ENCODE peak calls at places on chromosomes 1 and 21, in five cellular contexts. M, I, Y, K and J are unnamed samples.

GRCh38 chr1:64969305-64970066 is 3.1 kb upstream of the JAK1 start:
- DNase-seq in M (peak), I (peak), Y (no peak), K (no peak), J (no peak)

GRCh38 chr21:15053531-15053930 is 11.3 kb downstream of the NRIP1 start:
- DNase-seq in M (no peak), I (no peak), Y (no peak), K (no peak), J (no peak)

GRCh38 chr1:241109039-241109438 is 248.0 kb downstream of the RGS7 start:
- DNase-seq in M (no peak), I (no peak), Y (no peak), K (no peak), J (no peak)

GRCh38 chr1:154775559-154776338 is 94.3 kb downstream of the KCNN3 start:
- DNase-seq in M (no peak), I (no peak), Y (no peak), K (no peak), J (no peak)

GRCh38 chr1:114691061-114691460 is 4.3 kb downstream of the AMPD1 start:
- DNase-seq in M (no peak), I (no peak), Y (no peak), K (no peak), J (no peak)

GRCh38 chr1:34858901-34859441 is 578 bp downstream of the SMIM12 start:
- DNase-seq in M (no peak), I (peak), Y (no peak), K (no peak), J (no peak)

GRCh38 chr1:184532199-184532598 is 145.4 kb downstream of the C1orf21 start:
- DNase-seq in M (no peak), I (no peak), Y (no peak), K (peak), J (no peak)

GRCh38 chr1:172545349-172546004 is 12.5 kb downstream of the SUCO start:
- DNase-seq in M (no peak), I (no peak), Y (no peak), K (peak), J (no peak)

GRCh38 chr1:100622037-100622436 is 84.1 kb downstream of the GPR88 start:
- DNase-seq in M (no peak), I (no peak), Y (no peak), K (no peak), J (peak)

GRCh38 chr1:156468693-156469345 is 31.8 kb downstream of the MEF2D start:
- DNase-seq in M (no peak), I (no peak), Y (no peak), K (no peak), J (no peak)

GRCh38 chr1:3684031-3684430 is 31.7 kb downstream of the TP73 start:
- DNase-seq in M (no peak), I (peak), Y (no peak), K (no peak), J (peak)

GRCh38 chr21:44083631-44084291 is 23.4 kb upstream of the PWP2 start:
- DNase-seq in M (no peak), I (no peak), Y (no peak), K (no peak), J (no peak)

GRCh38 chr21:10616535-10616934 is 95.2 kb downstream of the TPTE start:
- DNase-seq in M (no peak), I (no peak), Y (no peak), K (no peak), J (no peak)

GRCh38 chr1:14487671-14488070 is 110.8 kb upstream of the KAZN start:
- DNase-seq in M (no peak), I (no peak), Y (no peak), K (no peak), J (no peak)

GRCh38 chr1:110240476-110241210 is 30.5 kb downstream of the KCNC4 start:
- DNase-seq in M (no peak), I (no peak), Y (no peak), K (no peak), J (no peak)

GRCh38 chr21:15383588-15383987 is 318.8 kb upstream of the NRIP1 start:
- DNase-seq in M (no peak), I (no peak), Y (no peak), K (no peak), J (no peak)

GRCh38 chr1:100928128-100928527 is 32.2 kb downstream of the SLC30A7 start:
- DNase-seq in M (no peak), I (peak), Y (no peak), K (no peak), J (peak)

GRCh38 chr1:111139234-111139955 is 498 bp downstream of the DRAM2 start:
- DNase-seq in M (peak), I (peak), Y (peak), K (peak), J (peak)

GRCh38 chr1:156746716-156747631 is 4.5 kb downstream of the HDGF start:
- DNase-seq in M (peak), I (peak), Y (no peak), K (no peak), J (peak)

GRCh38 chr1:41809716-41810115 is 109.0 kb downstream of the HIVEP3 start:
- DNase-seq in M (no peak), I (no peak), Y (no peak), K (no peak), J (no peak)

GRCh38 chr1:66351913-66352312 is 182.0 kb upstream of the SGIP1 start:
- DNase-seq in M (no peak), I (no peak), Y (no peak), K (no peak), J (peak)

GRCh38 chr1:95095833-95096217 is 21.3 kb upstream of the TLCD4 start:
- DNase-seq in M (no peak), I (no peak), Y (no peak), K (peak), J (no peak)

DNA sequence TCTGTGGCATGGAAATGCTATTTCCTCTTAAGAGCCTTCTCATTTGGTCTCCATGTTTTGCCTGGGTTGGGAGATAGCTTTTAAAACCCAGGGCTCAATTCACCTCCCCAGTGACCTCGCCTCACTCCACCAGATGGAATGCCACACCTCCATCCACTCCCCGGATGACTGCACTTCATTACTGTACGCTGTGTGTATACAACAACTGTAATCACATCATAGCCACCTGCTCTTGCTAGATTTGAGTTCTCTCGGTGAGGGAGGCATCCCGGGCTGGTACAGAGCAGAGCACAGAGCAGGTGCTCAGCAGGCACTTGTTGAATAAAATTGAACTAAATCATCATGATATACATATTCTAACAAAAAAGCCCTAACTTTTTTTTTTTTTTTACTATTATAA is 26.0 kb downstream of the SDE2 start:
- DNase-seq in M (no peak), I (peak), Y (no peak), K (no peak), J (no peak)
- H3K4me2 ChIP-seq in M (no peak), I (peak), Y (no peak), K (no peak), J (no peak)

DNA sequence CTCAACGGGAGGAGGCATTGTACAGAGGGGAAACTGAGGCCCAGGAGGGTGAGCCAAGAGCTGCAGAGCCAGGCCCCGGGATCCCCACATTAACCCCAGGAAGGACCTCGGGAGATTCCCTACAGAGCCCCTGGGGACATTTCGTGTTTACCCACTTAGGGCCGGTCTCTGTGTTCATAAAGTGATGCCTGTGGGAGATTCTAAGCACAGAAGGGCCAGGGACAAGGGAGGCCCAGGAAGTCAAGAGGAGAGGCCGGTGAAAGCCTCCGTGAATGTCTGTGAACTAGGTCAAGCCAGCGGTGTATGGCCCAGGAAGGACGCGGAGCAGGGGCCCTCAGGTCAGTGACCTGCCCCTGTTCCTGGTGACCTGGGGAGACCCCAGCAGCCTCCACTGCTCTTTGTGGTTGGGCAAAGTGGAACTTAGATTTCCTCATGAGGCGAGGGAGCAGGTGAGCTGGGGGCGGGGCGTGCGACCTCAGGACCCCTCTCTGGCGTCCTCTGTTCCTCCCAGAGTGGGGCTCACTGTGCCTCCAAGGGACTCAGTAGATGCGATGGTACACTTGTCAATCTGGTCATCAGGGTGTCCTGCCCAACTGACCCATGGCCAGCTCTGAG is 34.9 kb downstream of the PDE9A start:
- DNase-seq in M (no peak), I (no peak), Y (no peak), K (no peak), J (no peak)
- TF ChIP-seq CREB1 in M (no peak), I (no peak), Y (no peak), K (no peak), J (no peak)

GRCh38 chr1:91826649-91827048 is 59.3 kb downstream of the TGFBR3 start:
- DNase-seq in M (no peak), I (no peak), Y (no peak), K (no peak), J (no peak)

GRCh38 chr1:91827094-91828006 is 58.6 kb downstream of the TGFBR3 start:
- DNase-seq in M (peak), I (no peak), Y (no peak), K (no peak), J (no peak)

GRCh38 chr1:91829293-91830153 is 56.4 kb downstream of the TGFBR3 start:
- DNase-seq in M (no peak), I (no peak), Y (no peak), K (no peak), J (no peak)

GRCh38 chr1:91828583-91829281 is 57.2 kb downstream of the TGFBR3 start:
- DNase-seq in M (no peak), I (no peak), Y (no peak), K (no peak), J (no peak)

GRCh38 chr1:91828007-91828321 is 58.0 kb downstream of the TGFBR3 start:
- DNase-seq in M (no peak), I (no peak), Y (no peak), K (no peak), J (no peak)
- H3K4me2 ChIP-seq in M (peak), I (no peak), Y (no peak), K (no peak), J (no peak)

GRCh38 chr1:240004086-240004749 is 87.5 kb upstream of the FMN2 start:
- DNase-seq in M (no peak), I (peak), Y (no peak), K (no peak), J (peak)
- TF ChIP-seq CREB1 in M (no peak), I (no peak), Y (no peak), K (no peak), J (no peak)

GRCh38 chr1:36530261-36530660 is 47.5 kb upstream of the CSF3R start:
- DNase-seq in M (no peak), I (no peak), Y (no peak), K (no peak), J (no peak)

GRCh38 chr1:36530791-36531190 is 48.1 kb upstream of the CSF3R start:
- DNase-seq in M (no peak), I (no peak), Y (no peak), K (no peak), J (no peak)

GRCh38 chr1:36529762-36530260 is 47.1 kb upstream of the CSF3R start:
- DNase-seq in M (no peak), I (no peak), Y (no peak), K (no peak), J (no peak)

GRCh38 chr1:36531833-36532232 is 49.1 kb upstream of the CSF3R start:
- DNase-seq in M (no peak), I (no peak), Y (no peak), K (no peak), J (no peak)

DNA sequence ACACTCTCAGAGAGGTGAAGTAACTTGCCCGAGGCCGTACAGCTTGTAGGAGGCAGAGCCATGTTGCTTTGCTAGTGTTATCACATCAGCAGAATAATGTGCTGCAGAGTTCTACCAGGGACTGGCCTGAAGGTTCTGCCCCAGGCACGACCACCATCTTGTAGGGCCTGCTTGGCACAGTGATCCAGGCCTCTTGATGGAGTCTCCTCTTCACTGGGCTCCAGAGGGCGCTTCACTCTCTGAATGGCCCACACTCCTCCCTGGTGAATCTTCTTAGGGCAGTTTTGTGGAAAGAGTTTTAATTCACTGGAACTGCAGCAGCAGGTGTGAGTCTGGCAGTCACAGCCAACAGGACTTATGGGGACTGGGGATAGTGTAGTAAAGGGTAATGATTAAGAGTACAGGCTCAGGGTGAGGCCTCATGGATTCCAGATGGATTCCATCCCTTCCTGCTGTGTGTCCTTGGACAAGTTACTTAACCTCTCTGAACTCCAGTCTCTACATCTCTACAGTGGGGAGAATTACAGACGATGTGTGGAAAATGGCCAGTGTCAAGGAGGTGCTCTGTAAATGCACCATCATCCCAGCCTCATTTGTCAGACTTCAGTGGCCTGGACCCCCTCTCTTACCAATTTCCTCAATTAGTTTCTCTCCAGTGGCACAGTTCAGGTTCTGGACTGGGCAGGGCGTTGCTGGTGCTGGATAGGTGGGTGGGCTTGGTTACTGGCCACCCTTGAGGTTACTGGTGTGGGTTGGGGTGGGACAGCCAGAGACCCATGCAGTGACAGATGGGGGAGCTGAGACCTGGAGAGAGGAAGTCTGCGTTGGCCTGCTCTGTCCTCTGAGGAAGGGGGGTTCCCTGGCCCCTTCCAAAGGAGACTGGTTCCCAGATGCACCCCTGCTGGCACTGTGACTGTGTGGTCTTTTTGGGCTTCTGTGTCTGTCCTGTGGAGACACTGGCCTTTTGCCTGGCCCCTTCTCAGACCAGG is 45.9 kb upstream of the CSF3R start:
- DNase-seq in M (no peak), I (peak), Y (no peak), K (no peak), J (peak)
- H3K4me2 ChIP-seq in M (no peak), I (no peak), Y (no peak), K (no peak), J (no peak)

GRCh38 chr21:36753556-36753955 is 54.6 kb downstream of the SIM2 start:
- DNase-seq in M (no peak), I (no peak), Y (no peak), K (no peak), J (no peak)

GRCh38 chr21:36759348-36760083 is 60.6 kb downstream of the SIM2 start:
- DNase-seq in M (no peak), I (no peak), Y (no peak), K (no peak), J (no peak)

GRCh38 chr21:36757246-36757645 is 58.3 kb downstream of the SIM2 start:
- DNase-seq in M (no peak), I (no peak), Y (no peak), K (no peak), J (peak)

GRCh38 chr21:36754241-36754881 is 55.4 kb downstream of the SIM2 start:
- DNase-seq in M (no peak), I (no peak), Y (no peak), K (no peak), J (no peak)

GRCh38 chr21:36756527-36756926 is 57.6 kb downstream of the SIM2 start:
- DNase-seq in M (peak), I (no peak), Y (no peak), K (no peak), J (no peak)
- TF ChIP-seq CREB1 in M (no peak), I (no peak), Y (no peak), K (no peak), J (no peak)

GRCh38 chr1:16144325-16145029 is 11.4 kb downstream of the EPHA2 start:
- DNase-seq in M (no peak), I (peak), Y (no peak), K (no peak), J (no peak)
- H3K4me2 ChIP-seq in M (peak), I (peak), Y (peak), K (no peak), J (peak)